ENCODE peak calls at places on chromosomes 4 and X, in four cellular contexts. K, I, W and Y are unnamed samples.

GRCh38 chr4:26995316-26995715 is 134.7 kb downstream of the STIM2 start:
- DNase-seq in K (no peak), I (no peak), W (no peak), Y (no peak)

GRCh38 chr4:38371391-38371851 is 292.6 kb upstream of the KLF3 start:
- DNase-seq in K (no peak), I (no peak), W (no peak), Y (no peak)

GRCh38 chr4:138916763-138917162 is 98.8 kb upstream of the NOCT start:
- DNase-seq in K (peak), I (no peak), W (no peak), Y (no peak)

GRCh38 chr4:73673286-73673685 is 53.0 kb upstream of the RASSF6 start:
- DNase-seq in K (no peak), I (no peak), W (no peak), Y (no peak)

GRCh38 chr4:169225058-169225751 is 45.6 kb downstream of the SH3RF1 start:
- DNase-seq in K (no peak), I (no peak), W (no peak), Y (no peak)

GRCh38 chr4:123297836-123298235 is 98.8 kb upstream of the SPRY1 start:
- DNase-seq in K (no peak), I (no peak), W (no peak), Y (no peak)

GRCh38 chrX:101079736-101080135 is 1.1 kb downstream of the TMEM35A start:
- DNase-seq in K (no peak), I (no peak), W (no peak), Y (no peak)

GRCh38 chr4:27009539-27009938 is 148.9 kb downstream of the STIM2 start:
- DNase-seq in K (no peak), I (no peak), W (no peak), Y (no peak)

GRCh38 chrX:17525266-17525665 is 150.3 kb downstream of the NHS start:
- DNase-seq in K (no peak), I (no peak), W (no peak), Y (no peak)

GRCh38 chr4:105894570-105895323 is 524 bp upstream of the NPNT start:
- DNase-seq in K (no peak), I (no peak), W (no peak), Y (no peak)

GRCh38 chr4:99886146-99886545 is 8.1 kb downstream of the LAMTOR3 start:
- DNase-seq in K (no peak), I (no peak), W (no peak), Y (no peak)

GRCh38 chr4:137213372-137214173 is 318.7 kb downstream of the PCDH18 start:
- DNase-seq in K (no peak), I (no peak), W (no peak), Y (no peak)

GRCh38 chr4:137267024-137267423 is 265.3 kb downstream of the PCDH18 start:
- DNase-seq in K (no peak), I (no peak), W (no peak), Y (no peak)

GRCh38 chr4:151098191-151098590 is 1.2 kb upstream of the RPS3A start:
- DNase-seq in K (peak), I (no peak), W (no peak), Y (no peak)

GRCh38 chrX:74506310-74507115 is 85.2 kb downstream of the SLC16A2 start:
- DNase-seq in K (peak), I (peak), W (no peak), Y (no peak)

GRCh38 chrX:12999422-12999821 is 24.5 kb downstream of the TMSB4X start:
- DNase-seq in K (peak), I (no peak), W (no peak), Y (no peak)

GRCh38 chr4:1592179-1593037 is 91.7 kb downstream of the FAM53A start:
- DNase-seq in K (no peak), I (no peak), W (no peak), Y (no peak)

GRCh38 chr4:124432500-124432899 is 280.0 kb downstream of the ANKRD50 start:
- DNase-seq in K (no peak), I (no peak), W (no peak), Y (no peak)

GRCh38 chrX:118117069-118117405 is 427 bp upstream of the KLHL13 start:
- DNase-seq in K (peak), I (no peak), W (peak), Y (no peak)

GRCh38 chr4:100696531-100696930 is 178.7 kb upstream of the EMCN start:
- DNase-seq in K (no peak), I (no peak), W (no peak), Y (no peak)

GRCh38 chrX:50736651-50737050 is 77.3 kb downstream of the SHROOM4 start:
- DNase-seq in K (no peak), I (no peak), W (no peak), Y (no peak)

GRCh38 chr4:69649629-69650028 is 3.4 kb downstream of the UGT2A1 start:
- DNase-seq in K (no peak), I (no peak), W (no peak), Y (no peak)

GRCh38 chr4:109433281-109434006 is at the start of gene SEC24B:
- DNase-seq in K (peak), I (peak), W (peak), Y (peak)

GRCh38 chr4:7193040-7193958 is 961 bp downstream of the SORCS2 start:
- DNase-seq in K (no peak), I (no peak), W (no peak), Y (no peak)

GRCh38 chr4:11596989-11597388 is 168.3 kb upstream of the HS3ST1 start:
- DNase-seq in K (no peak), I (no peak), W (no peak), Y (no peak)

GRCh38 chrX:134174273-134174660 is 62.7 kb upstream of the CCDC160 start:
- DNase-seq in K (no peak), I (no peak), W (no peak), Y (no peak)

GRCh38 chr4:181030961-181031360 is 1212.2 kb upstream of the TENM3 start:
- DNase-seq in K (no peak), I (no peak), W (no peak), Y (no peak)

GRCh38 chrX:85052636-85053343 is 49.1 kb downstream of the APOOL start:
- DNase-seq in K (no peak), I (no peak), W (no peak), Y (no peak)

GRCh38 chr4:21845663-21846062 is 102.9 kb downstream of the KCNIP4 start:
- DNase-seq in K (no peak), I (no peak), W (no peak), Y (no peak)

GRCh38 chr4:41644288-41644914 is 104.1 kb downstream of the PHOX2B start:
- DNase-seq in K (no peak), I (no peak), W (peak), Y (no peak)

GRCh38 chr4:174402470-174403176 is 118.9 kb downstream of the CEP44 start:
- DNase-seq in K (no peak), I (no peak), W (no peak), Y (no peak)

GRCh38 chrX:57595381-57595811 is 3.6 kb downstream of the ZXDB start:
- DNase-seq in K (no peak), I (no peak), W (no peak), Y (no peak)

GRCh38 chrX:69127466-69127865 is 37.8 kb downstream of the PJA1 start:
- DNase-seq in K (no peak), I (no peak), W (no peak), Y (no peak)

GRCh38 chr4:89184407-89184806 is 73.1 kb downstream of the TIGD2 start:
- DNase-seq in K (no peak), I (no peak), W (no peak), Y (no peak)

GRCh38 chr4:148874331-148874730 is 432.1 kb upstream of the NR3C2 start:
- DNase-seq in K (no peak), I (no peak), W (no peak), Y (no peak)

GRCh38 chr4:154911097-154911496 is 130.0 kb downstream of the RBM46 start:
- DNase-seq in K (no peak), I (no peak), W (no peak), Y (no peak)

GRCh38 chrX:8233091-8233490 is 62.0 kb upstream of the VCX2 start:
- DNase-seq in K (no peak), I (no peak), W (no peak), Y (no peak)
- TF ChIP-seq CTCF in K (no peak), I (no peak), W (no peak), Y (no peak)

DNA sequence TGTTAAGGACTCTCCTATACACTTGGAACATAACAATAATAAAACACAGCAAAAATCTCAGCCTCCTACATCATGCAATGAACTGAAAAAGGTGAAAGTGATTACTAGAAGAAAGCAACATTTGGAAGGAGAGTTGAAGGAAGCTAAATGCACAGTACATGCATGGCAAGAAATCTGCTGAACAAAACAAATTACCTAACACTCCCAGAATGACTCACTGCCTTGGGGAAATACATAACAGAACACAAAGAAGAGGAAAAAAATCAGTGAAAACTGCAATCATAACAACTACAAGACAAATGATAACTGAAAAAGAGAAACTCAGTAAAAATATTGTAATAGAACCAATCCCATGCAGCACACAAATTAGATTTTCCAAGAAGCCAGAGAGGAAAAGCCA is 1513.3 kb downstream of the ARAP2 start:
- DNase-seq in K (no peak), I (no peak), W (no peak), Y (no peak)
- TF ChIP-seq CTCF in K (no peak), I (no peak), W (no peak), Y (no peak)

GRCh38 chrX:19772306-19772705 is 115.1 kb downstream of the SH3KBP1 start:
- DNase-seq in K (no peak), I (no peak), W (no peak), Y (no peak)

GRCh38 chrX:19774905-19775304 is 112.5 kb downstream of the SH3KBP1 start:
- DNase-seq in K (no peak), I (no peak), W (no peak), Y (no peak)

GRCh38 chrX:19772759-19773623 is 114.4 kb downstream of the SH3KBP1 start:
- DNase-seq in K (no peak), I (no peak), W (no peak), Y (no peak)

GRCh38 chrX:19776753-19777152 is 110.6 kb downstream of the SH3KBP1 start:
- DNase-seq in K (no peak), I (no peak), W (no peak), Y (no peak)

DNA sequence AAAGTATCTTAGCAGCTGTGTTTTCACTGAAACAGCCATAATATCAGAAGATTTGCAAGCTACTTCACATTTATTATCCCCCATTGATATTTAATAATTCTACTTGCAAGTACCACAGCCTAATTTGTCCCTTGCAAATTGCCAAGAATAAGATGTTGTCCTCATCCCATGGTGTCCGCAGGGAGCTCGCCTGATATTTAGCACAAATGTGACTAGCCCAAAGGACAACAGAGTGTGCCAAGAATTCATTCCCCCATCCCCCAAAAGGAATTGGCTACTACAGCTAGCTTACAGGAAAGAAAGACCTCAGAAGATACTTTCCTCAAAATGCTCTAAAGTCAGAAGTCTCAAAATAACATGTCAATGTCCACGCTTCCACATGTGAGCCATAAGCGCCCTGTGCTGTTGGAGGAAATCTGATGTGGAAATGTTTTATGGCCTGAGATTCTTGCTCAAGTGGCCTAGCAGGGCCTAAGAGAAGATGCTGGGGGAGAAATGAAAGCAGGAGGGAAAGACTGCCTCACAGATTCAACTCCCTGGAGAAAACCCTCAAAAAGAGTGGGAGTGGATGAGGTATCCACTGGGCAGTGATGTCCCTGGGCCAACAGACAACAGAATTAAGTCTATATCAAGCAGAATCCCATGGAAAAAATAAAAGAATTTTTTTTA is 111.4 kb downstream of the SH3KBP1 start:
- DNase-seq in K (no peak), I (no peak), W (no peak), Y (no peak)
- TF ChIP-seq CTCF in K (no peak), I (no peak), W (no peak), Y (no peak)

GRCh38 chr4:185229021-185229818 is 19.8 kb downstream of the SNX25 start:
- DNase-seq in K (no peak), I (no peak), W (no peak), Y (no peak)

GRCh38 chr4:185227713-185228278 is 18.4 kb downstream of the SNX25 start:
- DNase-seq in K (no peak), I (no peak), W (no peak), Y (no peak)

GRCh38 chr4:185224597-185224996 is 15.2 kb downstream of the SNX25 start:
- DNase-seq in K (no peak), I (no peak), W (no peak), Y (no peak)

GRCh38 chr4:185222598-185222997 is 13.2 kb downstream of the SNX25 start:
- DNase-seq in K (no peak), I (no peak), W (no peak), Y (no peak)

DNA sequence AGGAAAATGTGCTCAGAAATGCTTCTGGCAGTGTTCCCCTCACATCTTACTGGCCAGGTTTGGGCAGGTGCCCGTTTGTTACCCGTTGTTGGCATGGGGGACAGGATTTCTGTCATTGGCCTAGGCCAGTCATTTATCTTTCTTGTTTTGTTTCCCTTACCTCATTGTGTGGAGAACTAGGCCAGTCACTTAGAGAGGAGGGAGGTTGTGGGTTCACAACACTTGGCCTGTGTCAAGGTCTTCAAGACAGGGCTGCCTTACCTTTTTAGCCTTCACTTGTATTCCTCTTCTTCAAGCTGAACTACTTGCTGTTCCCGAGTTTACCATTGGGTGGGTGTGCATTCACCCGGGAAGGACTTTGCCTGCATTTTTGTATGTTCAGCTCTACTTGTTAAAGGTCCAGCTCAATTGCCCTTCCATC is 17.7 kb downstream of the SNX25 start:
- DNase-seq in K (no peak), I (no peak), W (no peak), Y (no peak)
- TF ChIP-seq CTCF in K (no peak), I (no peak), W (peak), Y (peak)

GRCh38 chr4:24413311-24413784 is 171.0 kb downstream of the DHX15 start:
- DNase-seq in K (no peak), I (no peak), W (no peak), Y (no peak)
- TF ChIP-seq CTCF in K (no peak), I (no peak), W (no peak), Y (no peak)

DNA sequence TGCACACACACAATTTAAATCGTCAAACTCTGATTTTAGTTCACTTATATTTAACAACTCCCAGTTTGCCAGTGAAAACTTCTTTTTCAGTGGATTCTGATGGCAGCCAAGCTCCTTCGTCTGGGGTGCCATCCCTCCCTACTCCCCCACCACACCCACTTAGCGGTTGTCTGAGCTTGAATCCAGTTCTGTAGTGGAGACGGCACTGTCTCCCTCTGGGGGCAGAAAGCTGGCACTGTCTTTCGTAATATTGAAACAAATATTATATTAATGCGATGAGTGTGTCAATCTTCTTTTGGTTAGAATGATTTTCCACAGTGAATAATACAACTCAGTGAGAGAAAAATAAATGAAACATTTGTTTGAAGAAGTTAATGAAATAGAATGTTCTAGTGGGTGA is 5.4 kb downstream of the MEPE start:
- DNase-seq in K (no peak), I (no peak), W (no peak), Y (no peak)
- TF ChIP-seq CTCF in K (no peak), I (peak), W (peak), Y (peak)

GRCh38 chr4:113293673-113294072 is 244.2 kb downstream of the ANK2 start:
- DNase-seq in K (no peak), I (no peak), W (no peak), Y (no peak)
- TF ChIP-seq CTCF in K (no peak), I (no peak), W (no peak), Y (no peak)

DNA sequence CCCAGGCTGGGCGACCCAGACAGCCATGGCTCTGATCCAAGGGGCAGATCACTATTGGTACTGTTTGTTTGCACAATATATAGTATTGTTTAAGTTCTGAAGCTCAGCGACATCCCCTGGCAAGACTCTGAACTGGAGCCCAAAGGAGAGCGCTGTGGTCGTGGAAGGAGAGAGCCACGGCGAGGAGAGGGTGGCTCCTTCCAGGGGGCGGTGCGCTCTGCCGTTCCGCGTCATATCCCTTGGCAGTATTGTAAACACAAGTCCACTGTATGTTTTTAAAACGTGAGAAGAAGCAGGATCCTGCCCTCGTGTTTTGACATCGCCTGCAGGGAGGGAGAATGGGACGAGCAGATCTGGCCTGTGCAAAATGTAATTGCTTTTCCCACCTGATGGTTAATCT is 185.5 kb downstream of the RAB28 start:
- DNase-seq in K (no peak), I (no peak), W (no peak), Y (no peak)
- TF ChIP-seq CTCF in K (no peak), I (no peak), W (no peak), Y (no peak)